ENCODE peak calls at places on chromosomes 1 and 21, in seven cellular contexts. One of them, this sample, is unnamed.

GRCh38 chr1:113945329-113945728 is 16.2 kb downstream of the HIPK1 start:
- DNase-seq in MM.1S: no peak
- DNase-seq in coronary artery: no peak
- DNase-seq in NB4: no peak
- DNase-seq in ovary: no peak
- DNase-seq in omental fat pad: no peak
- DNase-seq in AG10803: no peak
- DNase-seq in this sample: no peak

GRCh38 chr1:223079498-223079897 is 63.5 kb downstream of the TLR5 start:
- DNase-seq in MM.1S: no peak
- DNase-seq in ovary: no peak
- DNase-seq in omental fat pad: no peak
- DNase-seq in NB4: no peak
- DNase-seq in AG10803: no peak
- DNase-seq in coronary artery: no peak
- DNase-seq in this sample: no peak

GRCh38 chr1:28199328-28200233 is 23.1 kb upstream of the PTAFR start:
- DNase-seq in MM.1S: no peak
- DNase-seq in ovary: no peak
- DNase-seq in coronary artery: no peak
- DNase-seq in NB4: no peak
- DNase-seq in AG10803: no peak
- DNase-seq in omental fat pad: no peak
- DNase-seq in this sample: no peak

GRCh38 chr1:14138135-14138506 is 438.1 kb downstream of the PRDM2 start:
- DNase-seq in MM.1S: peak
- DNase-seq in AG10803: no peak
- DNase-seq in NB4: no peak
- DNase-seq in ovary: no peak
- DNase-seq in coronary artery: no peak
- DNase-seq in omental fat pad: no peak
- DNase-seq in this sample: no peak

GRCh38 chr1:76807543-76808260 is 59.6 kb upstream of the ST6GALNAC5 start:
- DNase-seq in AG10803: peak
- DNase-seq in omental fat pad: no peak
- DNase-seq in MM.1S: no peak
- DNase-seq in NB4: no peak
- DNase-seq in ovary: no peak
- DNase-seq in coronary artery: no peak
- DNase-seq in this sample: no peak

GRCh38 chr1:15033264-15033663 is 120.3 kb upstream of the TMEM51 start:
- DNase-seq in NB4: no peak
- DNase-seq in omental fat pad: no peak
- DNase-seq in MM.1S: no peak
- DNase-seq in AG10803: peak
- DNase-seq in coronary artery: no peak
- DNase-seq in ovary: no peak
- DNase-seq in this sample: no peak

GRCh38 chr21:36150192-36150711 is 6.4 kb upstream of the DOP1B start:
- DNase-seq in NB4: peak
- DNase-seq in ovary: no peak
- DNase-seq in AG10803: peak
- DNase-seq in omental fat pad: no peak
- DNase-seq in MM.1S: peak
- DNase-seq in coronary artery: no peak
- DNase-seq in this sample: no peak

GRCh38 chr1:150889650-150890416 is 2.9 kb downstream of the CTXND2 start:
- DNase-seq in MM.1S: peak
- DNase-seq in ovary: no peak
- DNase-seq in coronary artery: no peak
- DNase-seq in omental fat pad: no peak
- DNase-seq in NB4: no peak
- DNase-seq in AG10803: no peak
- DNase-seq in this sample: no peak

GRCh38 chr1:1144122-1144842 is 28.4 kb upstream of the C1orf159 start:
- DNase-seq in ovary: no peak
- DNase-seq in AG10803: no peak
- DNase-seq in NB4: peak
- DNase-seq in coronary artery: no peak
- DNase-seq in omental fat pad: no peak
- DNase-seq in MM.1S: peak
- DNase-seq in this sample: no peak

GRCh38 chr21:45140346-45140940 is 66.1 kb downstream of the ADARB1 start:
- DNase-seq in omental fat pad: no peak
- DNase-seq in NB4: peak
- DNase-seq in coronary artery: peak
- DNase-seq in AG10803: peak
- DNase-seq in ovary: peak
- DNase-seq in MM.1S: peak
- DNase-seq in this sample: peak

GRCh38 chr1:244327533-244327932 is 124.2 kb downstream of the ADSS2 start:
- DNase-seq in NB4: no peak
- DNase-seq in MM.1S: no peak
- DNase-seq in ovary: no peak
- DNase-seq in coronary artery: no peak
- DNase-seq in AG10803: no peak
- DNase-seq in omental fat pad: no peak
- DNase-seq in this sample: no peak

GRCh38 chr1:201215531-201216357 is 25.1 kb downstream of the IGFN1 start:
- DNase-seq in MM.1S: no peak
- DNase-seq in AG10803: no peak
- DNase-seq in omental fat pad: no peak
- DNase-seq in ovary: no peak
- DNase-seq in NB4: no peak
- DNase-seq in coronary artery: no peak
- DNase-seq in this sample: no peak

GRCh38 chr1:25773441-25774125 is 26.4 kb upstream of the SELENON start:
- DNase-seq in NB4: no peak
- DNase-seq in MM.1S: no peak
- DNase-seq in AG10803: no peak
- DNase-seq in ovary: no peak
- DNase-seq in omental fat pad: no peak
- DNase-seq in coronary artery: no peak
- DNase-seq in this sample: no peak

GRCh38 chr1:111082421-111083192 is 57.3 kb downstream of the DRAM2 start:
- DNase-seq in coronary artery: no peak
- DNase-seq in NB4: no peak
- DNase-seq in ovary: no peak
- DNase-seq in omental fat pad: no peak
- DNase-seq in MM.1S: no peak
- DNase-seq in AG10803: peak
- DNase-seq in this sample: no peak

GRCh38 chr1:51439053-51439452 is 80.0 kb downstream of the EPS15 start:
- DNase-seq in ovary: no peak
- DNase-seq in MM.1S: peak
- DNase-seq in NB4: no peak
- DNase-seq in AG10803: no peak
- DNase-seq in coronary artery: no peak
- DNase-seq in omental fat pad: no peak
- DNase-seq in this sample: no peak

GRCh38 chr1:24203404-24203803 is 16.3 kb upstream of the IFNLR1 start:
- DNase-seq in NB4: no peak
- DNase-seq in AG10803: no peak
- DNase-seq in MM.1S: peak
- DNase-seq in omental fat pad: no peak
- DNase-seq in ovary: no peak
- DNase-seq in coronary artery: no peak
- DNase-seq in this sample: no peak

GRCh38 chr1:246012271-246012854 is 494.7 kb downstream of the SMYD3 start:
- DNase-seq in NB4: peak
- DNase-seq in AG10803: peak
- DNase-seq in MM.1S: peak
- DNase-seq in omental fat pad: no peak
- DNase-seq in coronary artery: no peak
- DNase-seq in ovary: no peak
- DNase-seq in this sample: peak

GRCh38 chr1:206932271-206932670 is 10.5 kb upstream of the FCMR start:
- DNase-seq in MM.1S: no peak
- DNase-seq in coronary artery: no peak
- DNase-seq in AG10803: no peak
- DNase-seq in omental fat pad: no peak
- DNase-seq in ovary: no peak
- DNase-seq in NB4: no peak
- DNase-seq in this sample: no peak

GRCh38 chr1:206926286-206926685 is 4.5 kb upstream of the FCMR start:
- DNase-seq in coronary artery: no peak
- DNase-seq in omental fat pad: no peak
- DNase-seq in MM.1S: no peak
- DNase-seq in AG10803: no peak
- DNase-seq in NB4: no peak
- DNase-seq in ovary: no peak
- DNase-seq in this sample: no peak

GRCh38 chr1:206930210-206930798 is 8.6 kb upstream of the FCMR start:
- DNase-seq in AG10803: no peak
- DNase-seq in NB4: no peak
- DNase-seq in omental fat pad: no peak
- DNase-seq in MM.1S: no peak
- DNase-seq in coronary artery: no peak
- DNase-seq in ovary: no peak
- DNase-seq in this sample: no peak

GRCh38 chr1:206931709-206932108 is 10.0 kb upstream of the FCMR start:
- DNase-seq in MM.1S: no peak
- DNase-seq in AG10803: no peak
- DNase-seq in coronary artery: no peak
- DNase-seq in omental fat pad: no peak
- DNase-seq in NB4: no peak
- DNase-seq in ovary: no peak
- DNase-seq in this sample: no peak

DNA sequence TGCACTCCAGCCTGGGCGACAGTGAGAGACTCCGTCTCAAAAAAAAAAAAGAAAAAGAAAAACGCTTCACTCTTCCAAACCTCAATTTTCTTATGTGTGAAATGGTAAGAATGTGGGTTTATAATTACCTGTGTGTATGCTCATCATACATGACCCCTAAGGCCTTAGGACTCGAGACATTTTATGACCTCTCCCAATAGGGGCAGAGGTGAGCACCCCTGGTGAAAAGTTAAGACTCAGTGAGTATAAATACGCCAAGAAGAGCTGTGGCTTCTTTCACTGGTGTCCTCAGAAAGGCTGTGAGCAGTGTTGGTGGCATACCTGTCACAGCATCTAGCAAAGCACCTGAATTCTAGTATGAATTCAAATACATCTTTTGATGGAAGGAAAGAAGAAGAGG is 7.8 kb upstream of the FCMR start:
- DNase-seq in ovary: no peak
- DNase-seq in coronary artery: no peak
- DNase-seq in AG10803: no peak
- DNase-seq in NB4: no peak
- DNase-seq in omental fat pad: no peak
- DNase-seq in MM.1S: no peak
- DNase-seq in this sample: no peak
- TF ChIP-seq CTCF in ovary: no peak
- TF ChIP-seq CTCF in coronary artery: no peak
- TF ChIP-seq CTCF in AG10803: no peak
- TF ChIP-seq CTCF in NB4: no peak
- TF ChIP-seq CTCF in omental fat pad: no peak
- TF ChIP-seq CTCF in MM.1S: no peak
- TF ChIP-seq CTCF in this sample: no peak

DNA sequence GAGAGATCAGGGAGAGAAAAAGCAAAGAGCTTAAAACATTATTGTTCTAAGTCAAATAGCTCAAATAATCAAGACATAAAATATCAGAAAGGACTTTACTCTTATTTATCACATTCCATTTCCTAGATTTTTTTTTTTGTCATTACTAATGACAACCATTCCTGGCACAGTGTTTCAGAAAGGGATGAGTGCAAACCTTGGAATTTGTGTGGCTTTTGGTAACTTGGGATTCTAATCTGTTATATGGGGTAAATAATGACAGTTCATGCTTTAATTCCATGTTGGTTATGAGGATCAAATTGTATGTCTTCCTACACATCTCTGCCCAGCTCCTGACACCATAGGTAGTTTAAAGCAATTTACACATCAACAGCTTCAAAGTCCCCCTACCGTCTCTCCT is 358.4 kb upstream of the ADGRL4 start:
- DNase-seq in coronary artery: no peak
- DNase-seq in omental fat pad: no peak
- DNase-seq in MM.1S: no peak
- DNase-seq in AG10803: peak
- DNase-seq in ovary: no peak
- DNase-seq in NB4: no peak
- DNase-seq in this sample: no peak
- TF ChIP-seq CTCF in coronary artery: no peak
- TF ChIP-seq CTCF in omental fat pad: no peak
- TF ChIP-seq CTCF in MM.1S: no peak
- TF ChIP-seq CTCF in AG10803: no peak
- TF ChIP-seq CTCF in ovary: no peak
- TF ChIP-seq CTCF in NB4: no peak
- TF ChIP-seq CTCF in this sample: no peak

GRCh38 chr1:178150610-178151009 is 56.7 kb downstream of the RASAL2 start:
- DNase-seq in NB4: no peak
- DNase-seq in coronary artery: no peak
- DNase-seq in MM.1S: no peak
- DNase-seq in ovary: no peak
- DNase-seq in AG10803: no peak
- DNase-seq in omental fat pad: no peak
- DNase-seq in this sample: no peak

GRCh38 chr1:178146456-178146855 is 52.6 kb downstream of the RASAL2 start:
- DNase-seq in NB4: no peak
- DNase-seq in ovary: no peak
- DNase-seq in AG10803: no peak
- DNase-seq in MM.1S: no peak
- DNase-seq in omental fat pad: no peak
- DNase-seq in coronary artery: no peak
- DNase-seq in this sample: no peak

GRCh38 chr1:178155478-178156255 is 61.8 kb downstream of the RASAL2 start:
- DNase-seq in MM.1S: no peak
- DNase-seq in coronary artery: no peak
- DNase-seq in AG10803: no peak
- DNase-seq in ovary: no peak
- DNase-seq in omental fat pad: no peak
- DNase-seq in NB4: no peak
- DNase-seq in this sample: no peak

DNA sequence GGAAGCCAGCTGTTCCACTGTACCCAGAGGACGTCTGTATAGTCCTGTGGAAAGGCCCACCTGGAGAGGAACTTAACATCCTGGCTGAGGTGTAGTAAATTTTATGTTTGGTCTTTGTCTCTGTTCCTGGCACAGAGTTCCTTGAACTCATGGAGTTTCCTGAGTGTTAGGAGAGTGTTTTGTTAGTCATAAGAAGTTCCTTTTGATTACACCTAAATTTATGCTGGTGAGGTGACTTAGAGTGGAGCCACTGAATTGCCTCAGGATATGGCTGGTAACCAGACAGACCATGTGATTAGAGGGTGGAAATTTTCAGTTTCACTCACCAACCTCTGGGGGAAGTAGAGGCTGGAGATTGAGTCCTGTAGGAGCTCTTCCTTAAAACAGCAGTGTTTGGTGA is 57.9 kb downstream of the RASAL2 start:
- DNase-seq in NB4: no peak
- DNase-seq in ovary: no peak
- DNase-seq in MM.1S: no peak
- DNase-seq in omental fat pad: no peak
- DNase-seq in AG10803: no peak
- DNase-seq in coronary artery: no peak
- DNase-seq in this sample: no peak
- TF ChIP-seq CTCF in NB4: no peak
- TF ChIP-seq CTCF in ovary: no peak
- TF ChIP-seq CTCF in MM.1S: no peak
- TF ChIP-seq CTCF in omental fat pad: no peak
- TF ChIP-seq CTCF in AG10803: no peak
- TF ChIP-seq CTCF in coronary artery: no peak
- TF ChIP-seq CTCF in this sample: no peak

GRCh38 chr1:57232500-57232899 is 191.4 kb downstream of the DAB1 start:
- DNase-seq in coronary artery: no peak
- DNase-seq in MM.1S: no peak
- DNase-seq in omental fat pad: no peak
- DNase-seq in NB4: no peak
- DNase-seq in AG10803: no peak
- DNase-seq in ovary: no peak
- DNase-seq in this sample: no peak
- TF ChIP-seq CTCF in coronary artery: no peak
- TF ChIP-seq CTCF in MM.1S: no peak
- TF ChIP-seq CTCF in omental fat pad: no peak
- TF ChIP-seq CTCF in NB4: no peak
- TF ChIP-seq CTCF in AG10803: peak
- TF ChIP-seq CTCF in ovary: no peak
- TF ChIP-seq CTCF in this sample: peak

This sample was measured in D721Med.